ENCODE peak calls at places on chromosomes 11 and 22, in six cellular contexts. Q is heart right ventricle, O is WERI-Rb-1, Y is MM.1S, I is HL-60, M is breast epithelium. F is an unnamed sample. For H3K27me3, the result is how much of the 10 kb centered on the place peaks cover.

GRCh38 chr22:45202333-45203149 is 38.2 kb downstream of the KIAA0930 start:
- DNase-seq in Q (no peak), O (no peak), Y (no peak), I (no peak), M (peak), F (no peak)

GRCh38 chr11:59647245-59647965 is 21.4 kb downstream of the PATL1 start:
- DNase-seq in Q (no peak), O (no peak), Y (no peak), I (no peak), M (no peak), F (no peak)

GRCh38 chr22:24810043-24810749 is 4.2 kb downstream of the SGSM1 start:
- DNase-seq in Q (peak), O (no peak), Y (no peak), I (no peak), M (peak), F (no peak)

GRCh38 chr11:106152824-106153223 is 75.4 kb downstream of the AASDHPPT start:
- DNase-seq in Q (no peak), O (no peak), Y (no peak), I (no peak), M (no peak), F (no peak)

GRCh38 chr11:74418509-74418895 is 20.3 kb upstream of the PGM2L1 start:
- DNase-seq in Q (no peak), O (no peak), Y (no peak), I (no peak), M (no peak), F (no peak)

GRCh38 chr11:76298255-76298654 is 82.7 kb downstream of the THAP12 start:
- DNase-seq in Q (no peak), O (no peak), Y (no peak), I (no peak), M (no peak), F (no peak)

GRCh38 chr11:120344302-120345004 is 8.2 kb downstream of the ARHGEF12 start:
- DNase-seq in Q (no peak), O (no peak), Y (peak), I (peak), M (no peak), F (no peak)

GRCh38 chr11:109037856-109038780 is 373.2 kb downstream of the DDX10 start:
- DNase-seq in Q (no peak), O (no peak), Y (no peak), I (no peak), M (peak), F (no peak)

GRCh38 chr11:45156201-45156600 is 9.8 kb downstream of the PRDM11 start:
- DNase-seq in Q (no peak), O (no peak), Y (no peak), I (no peak), M (no peak), F (no peak)

GRCh38 chr11:63237413-63237812 is 6.0 kb downstream of the SLC22A25 start:
- DNase-seq in Q (no peak), O (no peak), Y (no peak), I (no peak), M (no peak), F (no peak)

GRCh38 chr22:36386351-36386899 is 1.3 kb downstream of the MYH9 start:
- DNase-seq in Q (no peak), O (peak), Y (peak), I (peak), M (no peak), F (no peak)

GRCh38 chr11:77752518-77752917 is 68.0 kb downstream of the RSF1 start:
- DNase-seq in Q (peak), O (no peak), Y (no peak), I (no peak), M (no peak), F (peak)

GRCh38 chr11:131658952-131659351 is 288.5 kb downstream of the NTM start:
- DNase-seq in Q (no peak), O (no peak), Y (no peak), I (no peak), M (no peak), F (no peak)

GRCh38 chr11:114209343-114209742 is 86.9 kb upstream of the NNMT start:
- DNase-seq in Q (no peak), O (no peak), Y (no peak), I (no peak), M (no peak), F (no peak)

GRCh38 chr22:48426466-48427380 is 1401.0 kb downstream of the BRD1 start:
- DNase-seq in Q (no peak), O (no peak), Y (no peak), I (no peak), M (no peak), F (no peak)

GRCh38 chr22:47836957-47837356 is 1074.5 kb downstream of the TBC1D22A start:
- DNase-seq in Q (no peak), O (no peak), Y (no peak), I (no peak), M (no peak), F (no peak)

GRCh38 chr11:61968758-61969390 is 1.4 kb upstream of the FTH1 start:
- DNase-seq in Q (no peak), O (no peak), Y (no peak), I (no peak), M (peak), F (no peak)

GRCh38 chr22:35489225-35489624 is 51.4 kb upstream of the RASD2 start:
- DNase-seq in Q (no peak), O (no peak), Y (no peak), I (no peak), M (no peak), F (no peak)

GRCh38 chr11:33775064-33775807 is 916 bp upstream of the FBXO3 start:
- DNase-seq in Q (no peak), O (no peak), Y (no peak), I (no peak), M (no peak), F (no peak)

GRCh38 chr11:93519179-93519578 is 24.0 kb downstream of the SMCO4 start:
- DNase-seq in Q (no peak), O (no peak), Y (no peak), I (no peak), M (no peak), F (no peak)

GRCh38 chr11:16630651-16631050 is 107.8 kb upstream of the C11orf58 start:
- DNase-seq in Q (no peak), O (no peak), Y (no peak), I (no peak), M (no peak), F (no peak)
- H3K27ac ChIP-seq in Q (no peak), O (no peak), Y (no peak), I (no peak), M (no peak), F (no peak)

GRCh38 chr22:22372063-22372462 is 127.5 kb downstream of the VPREB1 start:
- DNase-seq in Q (no peak), O (no peak), Y (no peak), I (no peak), M (no peak), F (no peak)

GRCh38 chr22:22374163-22374562 is 129.6 kb downstream of the VPREB1 start:
- DNase-seq in Q (no peak), O (no peak), Y (no peak), I (no peak), M (no peak), F (no peak)

GRCh38 chr22:22376352-22376706 is 131.7 kb downstream of the VPREB1 start:
- DNase-seq in Q (no peak), O (no peak), Y (no peak), I (no peak), M (no peak), F (no peak)

GRCh38 chr22:22375586-22376351 is 131.2 kb downstream of the VPREB1 start:
- DNase-seq in Q (no peak), O (no peak), Y (peak), I (no peak), M (no peak), F (no peak)

GRCh38 chr22:22374579-22374978 is 130.0 kb downstream of the VPREB1 start:
- DNase-seq in Q (no peak), O (no peak), Y (no peak), I (no peak), M (no peak), F (no peak)
- H3K27me3 ChIP-seq in Q (under half), O (under half), Y (under half), I (under half), M (under half), F (under half)

GRCh38 chr11:8392166-8392565 is 128.5 kb upstream of the LMO1 start:
- DNase-seq in Q (no peak), O (peak), Y (no peak), I (no peak), M (no peak), F (no peak)

GRCh38 chr11:8387693-8388092 is 124.0 kb upstream of the LMO1 start:
- DNase-seq in Q (no peak), O (no peak), Y (no peak), I (no peak), M (no peak), F (no peak)

GRCh38 chr11:8390851-8391612 is 127.4 kb upstream of the LMO1 start:
- DNase-seq in Q (no peak), O (peak), Y (no peak), I (no peak), M (no peak), F (no peak)

GRCh38 chr11:8387141-8387540 is 123.5 kb upstream of the LMO1 start:
- DNase-seq in Q (no peak), O (no peak), Y (no peak), I (no peak), M (no peak), F (no peak)

DNA sequence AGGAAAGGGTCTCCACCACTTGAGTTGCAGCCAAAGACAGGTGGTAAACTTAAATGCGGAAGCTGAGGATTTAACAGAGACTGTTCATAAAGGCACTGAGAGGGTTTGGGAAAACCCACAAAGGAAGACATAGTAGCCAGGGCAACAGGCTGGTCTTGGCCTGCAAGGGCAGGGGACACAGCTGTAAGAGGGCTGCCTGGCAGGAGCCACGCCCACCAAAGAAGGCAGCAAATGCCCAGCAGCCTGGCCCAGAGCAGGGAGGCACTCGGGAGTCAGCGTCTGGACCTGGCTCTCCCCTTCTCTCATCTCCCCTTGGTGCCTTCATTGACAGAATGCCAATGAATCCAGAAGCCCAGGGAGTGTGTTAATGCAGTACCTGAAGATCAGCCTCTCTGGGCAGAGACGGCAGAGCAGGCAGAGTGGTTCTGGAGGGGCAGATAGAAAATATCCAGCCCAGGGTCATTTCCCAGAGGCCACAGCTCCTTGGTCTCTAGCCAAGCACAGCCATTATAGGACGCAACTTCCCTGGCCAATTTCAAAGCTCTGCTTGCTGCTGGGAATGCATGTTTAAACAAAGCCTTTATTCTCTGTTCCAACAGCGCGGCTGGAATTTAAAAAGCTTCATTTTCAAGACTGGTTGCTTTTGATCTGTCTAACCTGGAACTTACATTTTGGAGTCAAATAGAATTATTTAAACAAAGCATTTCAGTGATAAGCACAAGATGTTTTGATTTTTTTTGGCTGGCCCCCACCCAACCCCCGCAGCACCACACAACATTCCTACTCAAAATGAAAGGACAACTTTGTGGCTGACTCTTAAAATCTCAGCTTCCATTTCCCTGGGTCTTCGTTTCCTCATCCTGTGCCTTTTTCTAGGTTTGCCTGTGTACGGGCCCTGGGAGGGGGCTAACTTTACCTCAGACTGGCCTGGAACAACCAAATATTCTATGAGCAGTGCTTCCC is 125.6 kb upstream of the LMO1 start:
- DNase-seq in Q (peak), O (no peak), Y (no peak), I (no peak), M (no peak), F (no peak)
- H3K27ac ChIP-seq in Q (no peak), O (no peak), Y (no peak), I (no peak), M (peak), F (no peak)

DNA sequence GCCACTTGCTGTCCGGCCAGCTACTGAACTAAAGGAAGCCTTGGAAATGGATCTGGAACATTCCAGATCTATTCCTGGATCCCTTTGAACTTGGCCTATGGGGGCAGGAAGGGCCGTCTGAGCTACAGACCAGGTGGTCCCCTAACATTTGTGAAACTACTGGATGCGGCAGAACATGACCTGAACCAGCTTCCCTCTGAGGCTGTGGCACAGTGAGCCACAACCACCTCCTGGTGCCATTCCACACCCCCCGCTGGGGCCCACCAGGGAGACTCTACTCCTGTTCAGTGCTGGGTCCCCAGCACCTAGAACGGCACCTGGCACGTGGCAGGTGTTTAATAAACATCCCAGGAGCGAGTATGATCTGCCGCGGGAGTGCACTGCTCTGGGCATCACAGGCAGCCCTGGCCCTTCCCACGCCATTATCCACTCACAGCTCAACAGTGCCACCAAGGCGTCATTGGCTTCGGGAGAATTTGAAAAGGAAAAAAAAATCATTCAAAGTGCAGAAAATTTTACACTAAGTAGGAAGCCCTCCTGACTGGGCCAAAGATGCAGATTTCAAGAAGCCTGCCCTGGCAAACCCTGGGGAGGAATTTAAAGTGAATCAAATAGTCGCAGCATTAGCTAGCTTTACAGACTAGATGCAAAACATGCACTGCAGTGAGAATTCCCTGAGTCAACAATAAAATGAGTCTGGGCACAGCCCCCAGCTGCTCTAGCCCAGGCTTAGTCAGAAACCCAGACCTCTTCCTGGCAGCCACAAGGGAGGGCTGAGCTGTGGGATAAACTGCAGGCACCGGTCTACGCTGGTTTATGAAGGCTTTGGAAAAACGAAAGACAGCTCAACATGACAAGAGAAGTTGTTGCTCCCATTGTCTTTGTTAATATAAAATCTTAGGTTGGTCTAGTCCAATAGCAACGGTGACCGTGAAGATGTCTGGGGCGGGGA is 14.3 kb upstream of the EFCAB6 start:
- DNase-seq in Q (no peak), O (peak), Y (peak), I (no peak), M (no peak), F (no peak)
- H3K27me3 ChIP-seq in Q (under half), O (under half), Y (half or more), I (under half), M (under half), F (under half)

GRCh38 chr11:65571940-65572339 is 398 bp upstream of the FAM89B start:
- DNase-seq in Q (no peak), O (peak), Y (peak), I (peak), M (no peak), F (no peak)

GRCh38 chr11:65574147-65574962 is 1.5 kb upstream of the EHBP1L1 start:
- DNase-seq in Q (peak), O (peak), Y (peak), I (peak), M (peak), F (peak)

GRCh38 chr11:65574963-65575567 is 788 bp upstream of the EHBP1L1 start:
- DNase-seq in Q (no peak), O (no peak), Y (peak), I (peak), M (no peak), F (peak)

GRCh38 chr11:65572356-65573043 is at the start of gene FAM89B:
- DNase-seq in Q (peak), O (peak), Y (peak), I (peak), M (peak), F (peak)

DNA sequence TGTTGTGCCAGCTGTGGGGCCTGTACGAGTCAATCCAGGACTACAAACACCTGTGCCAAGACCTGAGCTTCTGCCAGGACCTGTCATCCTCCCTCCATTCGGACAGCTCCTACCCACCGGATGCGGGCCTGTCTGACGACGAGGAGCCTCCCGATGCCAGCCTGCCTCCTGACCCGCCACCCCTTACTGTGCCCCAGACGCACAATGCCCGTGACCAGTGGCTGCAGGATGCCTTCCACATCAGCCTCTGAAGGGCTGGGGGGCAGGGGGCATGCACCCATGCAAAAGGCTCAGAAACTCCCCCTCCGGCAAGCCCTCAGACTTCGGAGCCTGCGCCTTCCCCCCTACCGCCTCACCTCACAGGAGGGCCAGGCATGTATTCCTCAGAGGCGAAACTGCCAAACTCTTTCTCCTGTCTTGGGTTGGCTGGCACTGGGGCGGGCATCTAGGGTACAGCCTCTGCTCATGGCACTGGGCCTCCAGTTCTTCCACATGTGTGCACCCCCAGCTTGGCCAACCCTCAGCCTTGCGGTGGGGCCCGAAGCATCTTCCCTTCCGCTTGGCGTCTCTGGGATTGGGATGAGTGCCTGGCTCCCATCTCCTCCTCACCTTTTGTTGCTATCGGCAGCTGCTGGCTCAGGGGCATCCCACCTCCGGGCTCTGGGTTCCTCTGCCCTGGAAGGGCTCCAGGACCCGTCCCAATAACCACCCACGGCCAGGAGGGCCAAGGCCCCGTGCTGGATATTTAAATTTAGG is 1.2 kb downstream of the FAM89B start:
- DNase-seq in Q (no peak), O (no peak), Y (peak), I (no peak), M (no peak), F (peak)
- H3K27ac ChIP-seq in Q (peak), O (peak), Y (peak), I (peak), M (peak), F (peak)

F was measured in gastrocnemius medialis.